ENCODE peak calls at places on chromosomes 12 and 14, in nine cellular contexts. V, H, Q, J, A, Y, G, P and I are unnamed samples.
A peak's percentile ranks its signal among the peaks of the same experiment; 100 is the strongest.

GRCh38 chr12:111386891-111387290 is 18.0 kb upstream of the PHETA1 start:
- DNase-seq in J (no peak), P (no peak), H (no peak), A (no peak), Q (no peak), Y (no peak), V (no peak), G (peak; percentile 54), I (no peak)

GRCh38 chr12:55965941-55966407 is at the start of gene PMEL:
- DNase-seq in V (no peak), P (no peak), H (no peak), J (peak; percentile 8), Q (no peak), Y (no peak), G (no peak), A (no peak), I (no peak)

GRCh38 chr12:12983420-12984035 is 16.5 kb downstream of the HEBP1 start:
- DNase-seq in A (no peak), J (peak; percentile 66), G (peak; percentile 59), Q (no peak), Y (no peak), V (peak; percentile 73), P (no peak), H (peak; percentile 73), I (no peak)

GRCh38 chr12:82818276-82819035 is 131.8 kb downstream of the TMTC2 start:
- DNase-seq in V (peak; percentile 4), A (no peak), Q (no peak), G (peak; percentile 55), Y (no peak), J (peak; percentile 17), H (peak; percentile 12), P (no peak), I (no peak)

GRCh38 chr12:52442600-52443061 is 8.5 kb upstream of the KRT75 start:
- DNase-seq in Q (no peak), H (peak; percentile 59), J (peak; percentile 87), Y (no peak), A (peak; percentile 14), G (peak; percentile 99), P (no peak), V (peak; percentile 72), I (peak; percentile 85)

GRCh38 chr12:117189725-117190209 is 503 bp downstream of the FBXO21 start:
- DNase-seq in Y (peak; percentile 60), A (peak; percentile 11), G (peak; percentile 34), H (peak; percentile 40), J (peak; percentile 32), P (peak; percentile 19), Q (peak; percentile 57), V (peak; percentile 43), I (peak; percentile 54)

GRCh38 chr14:93984987-93985410 is 8.6 kb upstream of the ASB2 start:
- DNase-seq in Q (peak; percentile 27), P (peak; percentile 49), V (peak; percentile 78), G (peak; percentile 76), Y (no peak), A (no peak), J (peak; percentile 95), H (peak; percentile 24), I (peak; percentile 51)

GRCh38 chr14:105050551-105050897 is 14.7 kb downstream of the GPR132 start:
- DNase-seq in J (peak; percentile 25), H (no peak), Q (peak; percentile 79), G (peak; percentile 97), P (no peak), V (peak; percentile 38), A (peak; percentile 40), Y (no peak), I (no peak)

GRCh38 chr14:74492413-74493342 is at the start of gene NPC2:
- DNase-seq in H (peak; percentile 25), G (peak; percentile 18), P (no peak), V (no peak), A (no peak), J (no peak), Q (no peak), Y (no peak), I (no peak)

GRCh38 chr14:69815556-69815955 is 18.5 kb upstream of the SLC10A1 start:
- DNase-seq in Y (no peak), A (no peak), Q (no peak), V (no peak), G (no peak), H (no peak), J (no peak), P (no peak), I (no peak)

GRCh38 chr12:58026892-58027891 is 85.8 kb downstream of the ATP23 start:
- DNase-seq in J (no peak), H (no peak), Q (no peak), A (no peak), P (no peak), Y (no peak), V (no peak), G (peak; percentile 67), I (peak; percentile 51)

GRCh38 chr14:68510201-68510600 is 282.7 kb downstream of the ZFP36L1 start:
- DNase-seq in Y (no peak), V (peak; percentile 86), J (peak; percentile 95), H (peak; percentile 51), A (no peak), P (no peak), Q (no peak), G (no peak), I (no peak)

GRCh38 chr12:93339695-93340094 is 38.0 kb upstream of the NUDT4 start:
- DNase-seq in V (no peak), A (no peak), Y (no peak), H (no peak), Q (no peak), J (no peak), G (no peak), P (no peak), I (no peak)

GRCh38 chr12:122886851-122887816 is 8.8 kb downstream of the VPS37B start:
- DNase-seq in V (no peak), Q (no peak), A (no peak), J (no peak), P (no peak), Y (peak; percentile 73), G (peak; percentile 94), H (no peak), I (peak; percentile 48)

GRCh38 chr12:113788020-113788856 is 177.9 kb downstream of the RBM19 start:
- DNase-seq in A (no peak), Y (no peak), G (no peak), V (peak; percentile 19), P (no peak), J (peak; percentile 21), H (peak; percentile 11), Q (no peak), I (peak; percentile 41)

GRCh38 chr12:132153501-132154340 is 9.5 kb downstream of the NOC4L start:
- DNase-seq in Q (peak; percentile 74), V (peak; percentile 87), J (peak; percentile 63), G (peak; percentile 77), H (peak; percentile 71), A (peak; percentile 81), Y (peak; percentile 63), P (peak; percentile 61), I (peak; percentile 78)

GRCh38 chr12:123621101-123621500 is 12.4 kb downstream of the EIF2B1 start:
- DNase-seq in H (peak; percentile 14), P (no peak), A (no peak), Y (no peak), Q (no peak), J (peak; percentile 77), G (no peak), V (peak; percentile 58), I (no peak)

GRCh38 chr12:50933459-50934124 is 18.8 kb upstream of the HIGD1C start:
- DNase-seq in V (no peak), P (no peak), J (no peak), Q (no peak), H (peak; percentile 28), A (no peak), Y (no peak), G (no peak), I (no peak)

GRCh38 chr12:126747530-126748149 is 1519.3 kb upstream of the TMEM132C start:
- DNase-seq in V (peak; percentile 55), Y (no peak), G (peak; percentile 36), J (peak; percentile 12), A (peak; percentile 15), H (no peak), Q (peak; percentile 63), P (peak; percentile 49), I (peak; percentile 53)

GRCh38 chr12:47281667-47282171 is 202.0 kb upstream of the AMIGO2 start:
- DNase-seq in H (peak; percentile 30), Y (no peak), Q (no peak), V (no peak), G (peak; percentile 71), J (no peak), A (no peak), P (no peak), I (peak; percentile 25)

GRCh38 chr12:124592050-124592449 is 24.6 kb upstream of the NCOR2 start:
- DNase-seq in Q (no peak), H (peak; percentile 42), A (no peak), Y (no peak), J (peak; percentile 56), V (peak; percentile 86), G (peak; percentile 80), P (no peak), I (peak; percentile 72)

GRCh38 chr12:4572670-4573069 is 10.7 kb downstream of the DYRK4 start:
- DNase-seq in Y (no peak), G (no peak), J (no peak), H (no peak), V (no peak), Q (no peak), P (no peak), A (no peak), I (no peak)

GRCh38 chr12:122072031-122072970 is 6.3 kb upstream of the MLXIP start:
- DNase-seq in Q (no peak), J (peak; percentile 96), V (peak; percentile 84), H (peak; percentile 94), Y (no peak), G (peak; percentile 89), P (no peak), A (peak; percentile 60), I (peak; percentile 96)